ENCODE peak calls at places on chromosome 18, in eight cellular contexts. One of them, this sample, is unnamed.

GRCh38 chr18:26088482-26088881 is 1.9 kb downstream of the SS18 start:
- DNase-seq in Peyer's patch: no peak
- DNase-seq in IMR-90: no peak
- DNase-seq in upper lobe of left lung: no peak
- DNase-seq in A549: no peak
- DNase-seq in endothelial cell of umbilical vein: peak; percentile 40
- DNase-seq in transverse colon: no peak
- DNase-seq in body of pancreas: no peak
- DNase-seq in this sample: no peak

GRCh38 chr18:48290162-48290926 is 118.8 kb downstream of the ZBTB7C start:
- DNase-seq in endothelial cell of umbilical vein: no peak
- DNase-seq in body of pancreas: no peak
- DNase-seq in A549: no peak
- DNase-seq in Peyer's patch: no peak
- DNase-seq in IMR-90: no peak
- DNase-seq in transverse colon: no peak
- DNase-seq in upper lobe of left lung: no peak
- DNase-seq in this sample: no peak

GRCh38 chr18:36516258-36516657 is 218.7 kb downstream of the FHOD3 start:
- DNase-seq in transverse colon: no peak
- DNase-seq in IMR-90: no peak
- DNase-seq in A549: no peak
- DNase-seq in upper lobe of left lung: no peak
- DNase-seq in endothelial cell of umbilical vein: no peak
- DNase-seq in Peyer's patch: no peak
- DNase-seq in body of pancreas: no peak
- DNase-seq in this sample: no peak

GRCh38 chr18:36186461-36187137 is 698 bp upstream of the MOCOS start:
- DNase-seq in transverse colon: peak; percentile 71
- DNase-seq in upper lobe of left lung: peak; percentile 78
- DNase-seq in Peyer's patch: peak; percentile 80
- DNase-seq in IMR-90: no peak
- DNase-seq in A549: peak; percentile 22
- DNase-seq in body of pancreas: peak; percentile 42
- DNase-seq in endothelial cell of umbilical vein: no peak
- DNase-seq in this sample: no peak

GRCh38 chr18:12361770-12362378 is 15.2 kb downstream of the AFG3L2 start:
- DNase-seq in Peyer's patch: no peak
- DNase-seq in IMR-90: peak; percentile 39
- DNase-seq in endothelial cell of umbilical vein: no peak
- DNase-seq in upper lobe of left lung: no peak
- DNase-seq in transverse colon: no peak
- DNase-seq in body of pancreas: no peak
- DNase-seq in A549: no peak
- DNase-seq in this sample: no peak

GRCh38 chr18:69992776-69993175 is 45.1 kb upstream of the CD226 start:
- DNase-seq in transverse colon: no peak
- DNase-seq in body of pancreas: no peak
- DNase-seq in A549: no peak
- DNase-seq in endothelial cell of umbilical vein: no peak
- DNase-seq in IMR-90: peak; percentile 78
- DNase-seq in Peyer's patch: no peak
- DNase-seq in upper lobe of left lung: no peak
- DNase-seq in this sample: no peak

GRCh38 chr18:57737661-57738060 is 65.5 kb downstream of the ATP8B1 start:
- DNase-seq in A549: peak; percentile 90
- DNase-seq in IMR-90: peak; percentile 99
- DNase-seq in transverse colon: peak; percentile 48
- DNase-seq in endothelial cell of umbilical vein: no peak
- DNase-seq in body of pancreas: peak; percentile 69
- DNase-seq in upper lobe of left lung: peak; percentile 89
- DNase-seq in Peyer's patch: no peak
- DNase-seq in this sample: peak; percentile 57

GRCh38 chr18:50458796-50459195 is 84.0 kb downstream of the SKA1 start:
- DNase-seq in IMR-90: no peak
- DNase-seq in Peyer's patch: no peak
- DNase-seq in upper lobe of left lung: no peak
- DNase-seq in endothelial cell of umbilical vein: no peak
- DNase-seq in body of pancreas: no peak
- DNase-seq in transverse colon: no peak
- DNase-seq in A549: no peak
- DNase-seq in this sample: no peak

GRCh38 chr18:76274470-76275289 is 220.4 kb downstream of the ZNF516 start:
- DNase-seq in endothelial cell of umbilical vein: no peak
- DNase-seq in Peyer's patch: no peak
- DNase-seq in body of pancreas: no peak
- DNase-seq in upper lobe of left lung: no peak
- DNase-seq in IMR-90: no peak
- DNase-seq in A549: peak; percentile 11
- DNase-seq in transverse colon: no peak
- DNase-seq in this sample: no peak

GRCh38 chr18:59729781-59730180 is 32.6 kb upstream of the CCBE1 start:
- DNase-seq in IMR-90: no peak
- DNase-seq in upper lobe of left lung: no peak
- DNase-seq in endothelial cell of umbilical vein: no peak
- DNase-seq in transverse colon: no peak
- DNase-seq in body of pancreas: no peak
- DNase-seq in A549: peak; percentile 43
- DNase-seq in Peyer's patch: no peak
- DNase-seq in this sample: no peak

GRCh38 chr18:58249677-58250076 is 205.7 kb downstream of the NEDD4L start:
- DNase-seq in body of pancreas: no peak
- DNase-seq in IMR-90: peak; percentile 17
- DNase-seq in A549: no peak
- DNase-seq in Peyer's patch: no peak
- DNase-seq in endothelial cell of umbilical vein: no peak
- DNase-seq in transverse colon: no peak
- DNase-seq in upper lobe of left lung: no peak
- DNase-seq in this sample: no peak

GRCh38 chr18:6682437-6683111 is 46.9 kb upstream of the ARHGAP28 start:
- DNase-seq in transverse colon: no peak
- DNase-seq in body of pancreas: no peak
- DNase-seq in endothelial cell of umbilical vein: no peak
- DNase-seq in upper lobe of left lung: no peak
- DNase-seq in A549: no peak
- DNase-seq in IMR-90: peak; percentile 4
- DNase-seq in Peyer's patch: no peak
- DNase-seq in this sample: no peak

GRCh38 chr18:24185805-24186204 is 46.9 kb downstream of the CABYR start:
- DNase-seq in body of pancreas: no peak
- DNase-seq in A549: no peak
- DNase-seq in upper lobe of left lung: no peak
- DNase-seq in Peyer's patch: no peak
- DNase-seq in transverse colon: no peak
- DNase-seq in endothelial cell of umbilical vein: no peak
- DNase-seq in IMR-90: peak; percentile 78
- DNase-seq in this sample: no peak

GRCh38 chr18:69490072-69490471 is 89.4 kb downstream of the DOK6 start:
- DNase-seq in Peyer's patch: no peak
- DNase-seq in IMR-90: no peak
- DNase-seq in A549: no peak
- DNase-seq in transverse colon: no peak
- DNase-seq in body of pancreas: no peak
- DNase-seq in endothelial cell of umbilical vein: no peak
- DNase-seq in upper lobe of left lung: no peak
- DNase-seq in this sample: no peak

GRCh38 chr18:29660777-29661176 is 1381.8 kb downstream of the DSC3 start:
- DNase-seq in IMR-90: no peak
- DNase-seq in Peyer's patch: no peak
- DNase-seq in endothelial cell of umbilical vein: no peak
- DNase-seq in upper lobe of left lung: no peak
- DNase-seq in A549: no peak
- DNase-seq in body of pancreas: no peak
- DNase-seq in transverse colon: no peak
- DNase-seq in this sample: no peak

GRCh38 chr18:63848159-63848558 is 39.3 kb upstream of the SERPINB2 start:
- DNase-seq in IMR-90: peak; percentile 75
- DNase-seq in transverse colon: no peak
- DNase-seq in A549: peak; percentile 70
- DNase-seq in Peyer's patch: no peak
- DNase-seq in body of pancreas: no peak
- DNase-seq in endothelial cell of umbilical vein: peak; percentile 62
- DNase-seq in upper lobe of left lung: no peak
- DNase-seq in this sample: peak; percentile 60

DNA sequence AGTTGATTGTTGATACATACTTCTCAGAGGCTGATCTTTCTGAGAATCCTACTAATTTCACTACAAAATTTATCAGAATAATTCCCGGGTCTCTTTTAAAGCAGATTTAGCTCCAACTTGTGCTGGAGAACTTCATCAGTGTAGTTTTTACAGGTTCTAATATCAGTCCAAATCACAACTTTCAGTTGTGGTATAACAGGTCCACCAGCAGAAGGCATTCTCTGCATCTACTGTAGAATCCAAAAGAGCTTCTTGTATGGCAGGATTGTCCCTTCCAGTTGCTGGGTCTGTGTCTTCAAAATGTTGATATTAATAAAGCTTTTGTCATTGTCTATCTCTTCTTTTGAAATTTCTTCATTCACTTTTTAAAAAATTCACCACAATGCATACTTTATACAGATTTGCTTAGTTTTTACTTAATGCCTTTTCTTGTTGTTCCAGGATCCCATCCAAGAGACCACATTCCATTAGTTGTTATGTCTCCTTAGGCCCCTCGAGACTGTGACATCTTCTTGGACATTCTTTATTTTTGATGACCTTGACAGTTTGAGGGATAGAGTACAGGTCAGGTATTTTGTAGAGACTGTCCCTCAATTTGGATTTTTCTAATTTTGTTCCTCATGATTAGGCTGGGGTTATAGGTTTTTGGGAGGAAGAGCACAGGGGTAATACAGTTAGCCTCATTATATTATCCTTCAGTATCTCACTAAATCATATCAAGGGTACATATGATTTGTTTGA is 490.5 kb upstream of the MEX3C start:
- DNase-seq in IMR-90: no peak
- DNase-seq in Peyer's patch: no peak
- DNase-seq in body of pancreas: no peak
- DNase-seq in endothelial cell of umbilical vein: no peak
- DNase-seq in upper lobe of left lung: no peak
- DNase-seq in transverse colon: no peak
- DNase-seq in A549: no peak
- DNase-seq in this sample: no peak
- TF ChIP-seq CTCF in IMR-90: no peak
- TF ChIP-seq CTCF in Peyer's patch: no peak
- TF ChIP-seq CTCF in body of pancreas: no peak
- TF ChIP-seq CTCF in endothelial cell of umbilical vein: no peak
- TF ChIP-seq CTCF in upper lobe of left lung: no peak
- TF ChIP-seq CTCF in transverse colon: no peak
- TF ChIP-seq CTCF in A549: no peak
- TF ChIP-seq CTCF in this sample: no peak

DNA sequence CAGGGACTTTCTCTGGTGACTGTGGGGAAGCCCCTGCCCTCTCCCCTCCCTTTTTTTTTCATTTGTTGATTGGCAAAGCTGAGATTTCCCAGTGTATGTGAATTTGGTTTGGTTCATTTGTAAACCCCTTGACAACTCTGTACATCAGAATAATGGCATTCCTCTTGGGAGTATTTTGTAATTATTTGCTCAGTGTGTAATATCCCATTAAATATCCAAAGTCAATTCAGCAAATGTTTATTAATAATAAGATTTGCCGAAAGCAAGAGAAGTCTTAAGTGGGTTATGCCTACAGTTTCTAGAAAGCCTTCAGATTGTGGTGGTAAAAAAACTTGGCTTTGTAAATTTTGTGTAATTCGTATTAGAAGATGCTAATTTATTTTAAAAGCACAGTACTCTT is 28.3 kb downstream of the RAB31 start:
- DNase-seq in Peyer's patch: no peak
- DNase-seq in transverse colon: no peak
- DNase-seq in body of pancreas: no peak
- DNase-seq in endothelial cell of umbilical vein: no peak
- DNase-seq in upper lobe of left lung: no peak
- DNase-seq in A549: no peak
- DNase-seq in IMR-90: no peak
- DNase-seq in this sample: no peak
- H3K4me1 ChIP-seq in Peyer's patch: peaks cover 27% of the 10 kb centered on the region
- H3K4me1 ChIP-seq in transverse colon: peaks cover 10% of the 10 kb centered on the region
- H3K4me1 ChIP-seq in body of pancreas: peaks cover 6% of the 10 kb centered on the region
- H3K4me1 ChIP-seq in endothelial cell of umbilical vein: peaks cover 23% of the 10 kb centered on the region
- H3K4me1 ChIP-seq in upper lobe of left lung: peaks cover 15% of the 10 kb centered on the region
- H3K4me1 ChIP-seq in A549: peaks cover 65% of the 10 kb centered on the region
- H3K4me1 ChIP-seq in IMR-90: peaks cover 5% of the 10 kb centered on the region
- H3K4me1 ChIP-seq in this sample: no peaks in the 10 kb centered on the region

GRCh38 chr18:55589625-55590291 is 1.8 kb upstream of the TCF4 start:
- DNase-seq in IMR-90: peak; percentile 96
- DNase-seq in endothelial cell of umbilical vein: peak; percentile 97
- DNase-seq in Peyer's patch: peak; percentile 87
- DNase-seq in upper lobe of left lung: peak; percentile 98
- DNase-seq in transverse colon: peak; percentile 92
- DNase-seq in A549: peak; percentile 93
- DNase-seq in body of pancreas: peak; percentile 95
- DNase-seq in this sample: peak; percentile 95
- TF ChIP-seq POLR2A in IMR-90: peak; percentile 88
- TF ChIP-seq POLR2A in endothelial cell of umbilical vein: peak; percentile 81
- TF ChIP-seq POLR2A in Peyer's patch: peak; percentile 18
- TF ChIP-seq POLR2A in upper lobe of left lung: peak; percentile 62
- TF ChIP-seq POLR2A in transverse colon: peak; percentile 46
- TF ChIP-seq POLR2A in A549: peak; percentile 89
- TF ChIP-seq POLR2A in body of pancreas: peak; percentile 80
- TF ChIP-seq POLR2A in this sample: peak; percentile 30

GRCh38 chr18:5237083-5237722 is 40.1 kb upstream of the AKAIN1 start:
- DNase-seq in body of pancreas: no peak
- DNase-seq in Peyer's patch: no peak
- DNase-seq in upper lobe of left lung: peak; percentile 48
- DNase-seq in A549: no peak
- DNase-seq in transverse colon: no peak
- DNase-seq in IMR-90: peak; percentile 34
- DNase-seq in endothelial cell of umbilical vein: no peak
- DNase-seq in this sample: no peak

GRCh38 chr18:5239447-5239846 is 42.4 kb upstream of the AKAIN1 start:
- DNase-seq in Peyer's patch: no peak
- DNase-seq in IMR-90: no peak
- DNase-seq in body of pancreas: no peak
- DNase-seq in A549: no peak
- DNase-seq in endothelial cell of umbilical vein: no peak
- DNase-seq in transverse colon: no peak
- DNase-seq in upper lobe of left lung: no peak
- DNase-seq in this sample: no peak

GRCh38 chr18:5238371-5238758 is 41.3 kb upstream of the AKAIN1 start:
- DNase-seq in IMR-90: peak; percentile 30
- DNase-seq in body of pancreas: peak; percentile 78
- DNase-seq in Peyer's patch: peak; percentile 87
- DNase-seq in endothelial cell of umbilical vein: no peak
- DNase-seq in A549: peak; percentile 27
- DNase-seq in transverse colon: peak; percentile 82
- DNase-seq in upper lobe of left lung: peak; percentile 40
- DNase-seq in this sample: peak; percentile 22

DNA sequence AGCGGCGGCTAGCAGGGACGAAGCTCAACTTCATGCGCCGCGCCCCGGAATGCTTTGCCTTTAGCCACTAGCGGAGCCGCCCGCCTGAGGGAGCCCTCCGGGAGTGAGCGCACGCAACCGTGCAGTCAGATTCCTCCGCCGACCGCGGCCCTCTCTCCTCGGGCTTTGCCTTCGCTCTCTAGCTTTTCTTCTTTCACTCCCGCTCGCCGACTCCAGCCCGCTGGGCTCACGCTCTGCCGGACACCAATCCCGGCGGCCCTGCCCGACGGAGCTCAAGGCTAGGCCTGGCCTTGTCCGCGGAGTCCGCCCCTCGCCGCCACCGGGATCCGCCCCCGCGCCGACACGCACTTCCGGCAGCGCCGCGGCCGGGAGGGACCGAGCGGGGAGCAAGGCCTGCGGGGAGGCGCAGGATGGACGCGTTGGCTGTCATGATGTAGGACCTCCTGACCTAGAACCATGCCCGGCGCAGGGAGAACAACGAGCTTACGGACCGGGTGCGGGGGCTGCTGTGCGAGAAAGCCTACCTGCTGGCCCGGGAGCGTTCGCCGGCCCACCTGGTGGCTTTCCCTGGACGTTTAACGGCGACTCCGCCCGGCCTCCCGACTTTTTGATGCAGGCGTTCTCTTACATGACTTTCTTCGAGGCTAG is 40.8 kb upstream of the AKAIN1 start:
- DNase-seq in body of pancreas: peak; percentile 83
- DNase-seq in A549: peak; percentile 89
- DNase-seq in endothelial cell of umbilical vein: peak; percentile 91
- DNase-seq in upper lobe of left lung: peak; percentile 85
- DNase-seq in transverse colon: peak; percentile 89
- DNase-seq in IMR-90: peak; percentile 85
- DNase-seq in Peyer's patch: peak; percentile 95
- DNase-seq in this sample: peak; percentile 84
- TF ChIP-seq CTCF in body of pancreas: peak; percentile 40
- TF ChIP-seq CTCF in A549: no peak
- TF ChIP-seq CTCF in endothelial cell of umbilical vein: peak; percentile 61
- TF ChIP-seq CTCF in upper lobe of left lung: peak; percentile 55
- TF ChIP-seq CTCF in transverse colon: peak; percentile 43
- TF ChIP-seq CTCF in IMR-90: peak; percentile 12
- TF ChIP-seq CTCF in Peyer's patch: no peak
- TF ChIP-seq CTCF in this sample: no peak